ENCODE peak calls at places on chromosome 13, in eight cellular contexts. S is iris pigment epithelial cell; W is mucosa of gallbladder; J is fibroblast of lung; U is GM12864; E is stimulated activated CD8-positive, alpha-beta memory T cell treated with anti-CD3 and anti-CD28 coated beads, Interleukin-15, amount 100 ng/mL, for 4 hours; Q is heart right ventricle; G is activated gamma-delta T cell treated with Interleukin-2 at 50 U/mL for 16 hours. V is an unnamed sample.

GRCh38 chr13:79246575-79246949 is 159.5 kb downstream of the RBM26 start:
- DNase-seq in G (no peak), W (no peak), Q (no peak), J (no peak), S (no peak), U (peak; percentile 5), E (no peak), V (no peak)

GRCh38 chr13:101211261-101211660 is 205.0 kb downstream of the NALCN start:
- DNase-seq in S (peak; percentile 73), E (no peak), Q (no peak), W (no peak), U (no peak), J (peak; percentile 71), G (no peak), V (no peak)

GRCh38 chr13:80123945-80124344 is 217.0 kb downstream of the SPRY2 start:
- DNase-seq in U (no peak), E (no peak), Q (no peak), G (no peak), S (no peak), W (no peak), J (no peak), V (no peak)

GRCh38 chr13:26948353-26948752 is 187.8 kb upstream of the GPR12 start:
- DNase-seq in J (no peak), U (no peak), Q (no peak), W (no peak), G (no peak), S (no peak), E (no peak), V (no peak)

GRCh38 chr13:101398191-101398590 is 18.1 kb downstream of the NALCN start:
- DNase-seq in S (peak; percentile 61), G (no peak), J (peak; percentile 41), W (no peak), E (no peak), U (no peak), Q (no peak), V (no peak)

GRCh38 chr13:73334459-73334858 is 275.7 kb downstream of the KLF5 start:
- DNase-seq in J (no peak), G (no peak), S (peak; percentile 51), Q (no peak), U (no peak), E (no peak), W (no peak), V (no peak)

GRCh38 chr13:31433756-31434155 is 234.0 kb downstream of the B3GLCT start:
- DNase-seq in U (no peak), G (no peak), W (no peak), J (no peak), Q (no peak), S (no peak), E (no peak), V (no peak)

GRCh38 chr13:47426126-47426849 is 529.4 kb upstream of the HTR2A start:
- DNase-seq in Q (peak; percentile 27), G (no peak), U (no peak), E (no peak), J (peak; percentile 97), W (peak; percentile 19), S (peak; percentile 38), V (peak; percentile 52)

GRCh38 chr13:37540228-37540627 is 58.3 kb downstream of the POSTN start:
- DNase-seq in J (peak; percentile 72), U (no peak), G (no peak), W (no peak), Q (no peak), E (no peak), S (peak; percentile 76), V (no peak)

V was measured in right cardiac atrium.